ENCODE peak calls at places on chromosomes 2 and 18, in seven cellular contexts. O is GM04504; D is AG04449; H is naive B cell; I is central memory CD4-positive, alpha-beta T cell; K is GM23248; A is amygdala. U is an unnamed sample.

GRCh38 chr2:120570001-120570400 is 165.7 kb upstream of the GLI2 start:
- DNase-seq in H (no peak), D (no peak), K (no peak), I (no peak), A (no peak), O (no peak), U (no peak)

GRCh38 chr2:119223521-119224390 is at the start of gene STEAP3:
- DNase-seq in I (no peak), H (peak), D (no peak), O (no peak), K (peak), A (no peak), U (peak)

GRCh38 chr2:118565816-118566540 is 281.5 kb downstream of the EN1 start:
- DNase-seq in K (peak), D (no peak), O (no peak), I (no peak), H (no peak), A (no peak), U (no peak)

GRCh38 chr2:234191819-234192407 is 141.4 kb downstream of the SPP2 start:
- DNase-seq in O (no peak), H (no peak), I (no peak), D (no peak), K (no peak), A (no peak), U (no peak)

GRCh38 chr2:114926303-114926702 is 483.9 kb downstream of the DPP10 start:
- DNase-seq in A (no peak), D (no peak), H (no peak), K (no peak), I (no peak), O (no peak), U (no peak)

GRCh38 chr2:85009019-85009618 is 38.2 kb downstream of the KCMF1 start:
- DNase-seq in I (no peak), A (no peak), D (no peak), H (peak), O (no peak), K (no peak), U (no peak)

GRCh38 chr18:58177886-58178470 is 134.0 kb downstream of the NEDD4L start:
- DNase-seq in K (no peak), A (no peak), H (no peak), O (no peak), I (no peak), D (no peak), U (no peak)

GRCh38 chr18:55102508-55102907 is 143.2 kb upstream of the CCDC68 start:
- DNase-seq in I (no peak), H (no peak), K (no peak), A (no peak), O (no peak), D (no peak), U (no peak)

GRCh38 chr2:67571785-67572718 is 174.9 kb downstream of the ETAA1 start:
- DNase-seq in D (no peak), O (no peak), K (peak), I (no peak), A (no peak), H (no peak), U (no peak)

GRCh38 chr18:42508683-42509347 is 553.8 kb downstream of the PIK3C3 start:
- DNase-seq in K (no peak), O (no peak), D (no peak), H (no peak), A (no peak), I (no peak), U (no peak)

GRCh38 chr2:181275643-181276070 is 181.5 kb upstream of the ITGA4 start:
- DNase-seq in K (no peak), O (no peak), I (peak), D (no peak), H (no peak), A (no peak), U (peak)

GRCh38 chr18:22699629-22700028 is 233.5 kb upstream of the RBBP8 start:
- DNase-seq in A (no peak), O (no peak), I (no peak), K (no peak), H (no peak), D (no peak), U (no peak)

GRCh38 chr18:61308795-61309393 is 24.3 kb upstream of the CDH20 start:
- DNase-seq in K (no peak), I (no peak), D (no peak), O (no peak), H (no peak), A (no peak), U (no peak)

GRCh38 chr18:77560334-77560970 is 310.8 kb downstream of the GALR1 start:
- DNase-seq in O (no peak), D (no peak), A (no peak), I (no peak), H (no peak), K (peak), U (no peak)

GRCh38 chr2:225355788-225356187 is 43.7 kb upstream of the NYAP2 start:
- DNase-seq in A (no peak), D (no peak), H (no peak), I (no peak), O (no peak), K (no peak), U (no peak)